ENCODE peak calls at places on chromosomes 1 and 21, in ten cellular contexts. E, A, P, M, X, F, Y, Q, B and J are unnamed samples.

GRCh38 chr1:161738627-161739287 is 10.8 kb upstream of the DUSP12 start:
- DNase-seq in B (peak; percentile 84), A (no peak), M (peak; percentile 94), F (peak; percentile 70), Q (peak; percentile 17), E (peak; percentile 94), Y (peak; percentile 54), P (peak; percentile 83), X (no peak), J (peak; percentile 64)

GRCh38 chr1:65253800-65254319 is 55.5 kb upstream of the DNAJC6 start:
- DNase-seq in X (no peak), A (no peak), Y (no peak), P (peak; percentile 29), M (no peak), B (peak; percentile 59), F (no peak), E (no peak), Q (no peak), J (no peak)

GRCh38 chr1:58451560-58452211 is 94.8 kb downstream of the OMA1 start:
- DNase-seq in Q (no peak), M (no peak), P (no peak), X (no peak), F (no peak), A (no peak), E (no peak), B (no peak), Y (no peak), J (no peak)

GRCh38 chr1:164743991-164744390 is 185.0 kb downstream of the PBX1 start:
- DNase-seq in Q (no peak), B (no peak), M (no peak), E (no peak), A (no peak), X (no peak), F (no peak), P (no peak), Y (no peak), J (no peak)

GRCh38 chr1:34013958-34014737 is 150.3 kb downstream of the HMGB4 start:
- DNase-seq in B (no peak), M (no peak), Y (no peak), E (peak; percentile 62), A (no peak), Q (no peak), F (peak; percentile 92), X (no peak), P (peak; percentile 1), J (no peak)

GRCh38 chr1:205588691-205589445 is 42.9 kb downstream of the ELK4 start:
- DNase-seq in A (no peak), B (peak; percentile 29), M (peak; percentile 55), Q (peak; percentile 26), Y (no peak), X (peak; percentile 47), P (peak; percentile 49), E (peak; percentile 66), F (peak; percentile 87), J (no peak)

GRCh38 chr1:185463433-185463832 is 146.4 kb upstream of the IVNS1ABP start:
- DNase-seq in Y (no peak), P (no peak), M (no peak), X (no peak), A (no peak), E (no peak), F (no peak), Q (no peak), B (no peak), J (no peak)

GRCh38 chr1:2413495-2414296 is 1.3 kb upstream of the PEX10 start:
- DNase-seq in Y (peak; percentile 9), A (no peak), M (no peak), X (no peak), F (peak; percentile 72), Q (no peak), E (peak; percentile 14), B (no peak), P (no peak), J (no peak)

GRCh38 chr1:109478806-109479205 is 4.9 kb upstream of the ATXN7L2 start:
- DNase-seq in P (no peak), E (no peak), Q (no peak), Y (no peak), X (no peak), B (peak; percentile 52), F (peak; percentile 87), A (no peak), M (no peak), J (no peak)

GRCh38 chr21:42553435-42553834 is 39.8 kb downstream of the SLC37A1 start:
- DNase-seq in M (no peak), Y (no peak), F (no peak), E (no peak), X (no peak), B (no peak), P (no peak), Q (no peak), A (no peak), J (no peak)

GRCh38 chr1:169100208-169100882 is 6.1 kb upstream of the ATP1B1 start:
- DNase-seq in E (no peak), X (no peak), F (no peak), M (no peak), A (no peak), P (no peak), Q (no peak), B (no peak), Y (no peak), J (no peak)

GRCh38 chr1:113429461-113430153 is 39.3 kb downstream of the MAGI3 start:
- DNase-seq in Y (no peak), P (no peak), Q (no peak), A (no peak), M (no peak), F (no peak), E (peak; percentile 19), B (no peak), X (no peak), J (no peak)

GRCh38 chr1:46363121-46363520 is 22.5 kb downstream of the NSUN4 start:
- DNase-seq in F (no peak), M (no peak), A (no peak), E (no peak), Y (no peak), B (no peak), X (no peak), Q (no peak), P (no peak), J (no peak)

GRCh38 chr1:227747948-227748495 is 12.8 kb downstream of the SNAP47 start:
- DNase-seq in A (no peak), X (no peak), Y (no peak), P (no peak), B (no peak), Q (no peak), F (no peak), M (no peak), E (no peak), J (no peak)

GRCh38 chr1:198155253-198155652 is 1.5 kb upstream of the NEK7 start:
- DNase-seq in Y (no peak), B (peak; percentile 48), M (peak; percentile 82), P (peak; percentile 61), Q (no peak), X (no peak), E (peak; percentile 50), A (no peak), F (no peak), J (no peak)